ENCODE peak calls at places on chromosome 6, in nine cellular contexts. O is fibroblast of mammary gland, T is lower lobe of right lung, H is BJ, F is fibroblast of pulmonary artery, E is pancreas, B is glutamatergic neuron, M is right atrium auricular region, Q is GM10248. V is an unnamed sample.

GRCh38 chr6:121319112-121319553 is 15.1 kb downstream of the TBC1D32 start:
- DNase-seq in O (peak), F (peak), H (no peak), T (no peak), M (no peak), B (no peak), Q (peak), E (no peak), V (peak)

GRCh38 chr6:6964675-6965074 is 143.1 kb upstream of the RREB1 start:
- DNase-seq in Q (no peak), H (no peak), E (no peak), O (peak), T (no peak), F (no peak), B (no peak), M (no peak), V (no peak)

GRCh38 chr6:16105874-16106273 is 23.0 kb upstream of the MYLIP start:
- DNase-seq in B (no peak), M (no peak), E (no peak), Q (no peak), O (peak), H (no peak), T (no peak), F (peak), V (no peak)

GRCh38 chr6:5752282-5752681 is 254.4 kb downstream of the NRN1 start:
- DNase-seq in O (peak), H (no peak), T (no peak), M (no peak), F (peak), B (no peak), Q (no peak), E (no peak), V (peak)

GRCh38 chr6:84227434-84228197 is at the start of gene CEP162:
- DNase-seq in B (peak), E (peak), F (peak), O (peak), M (peak), Q (peak), H (peak), T (peak), V (peak)

GRCh38 chr6:33672808-33673207 is 38.7 kb downstream of the UQCC2 start:
- DNase-seq in F (peak), T (no peak), E (peak), M (peak), H (peak), O (peak), B (no peak), Q (peak), V (peak)

GRCh38 chr6:116011520-116011919 is 49.2 kb downstream of the FRK start:
- DNase-seq in E (no peak), F (no peak), Q (no peak), H (no peak), T (no peak), O (no peak), M (no peak), B (no peak), V (peak)

GRCh38 chr6:14088600-14089168 is 28.9 kb upstream of the CD83 start:
- DNase-seq in B (no peak), T (no peak), E (no peak), H (no peak), Q (no peak), F (no peak), M (no peak), O (no peak), V (peak)

GRCh38 chr6:11429577-11429976 is 108.0 kb upstream of the TMEM170B start:
- DNase-seq in O (no peak), Q (no peak), M (no peak), H (no peak), F (no peak), E (no peak), B (no peak), T (no peak), V (no peak)

GRCh38 chr6:68040312-68040778 is 594.7 kb upstream of the ADGRB3 start:
- DNase-seq in Q (no peak), T (no peak), M (no peak), O (no peak), E (no peak), H (no peak), B (no peak), F (peak), V (no peak)

GRCh38 chr6:15444081-15444731 is 198.3 kb downstream of the JARID2 start:
- DNase-seq in Q (no peak), M (no peak), O (no peak), H (no peak), T (no peak), E (no peak), B (no peak), F (no peak), V (no peak)

GRCh38 chr6:50706575-50706974 is 6.8 kb upstream of the TFAP2D start:
- DNase-seq in H (no peak), E (no peak), Q (no peak), O (no peak), B (no peak), T (no peak), M (no peak), F (no peak), V (no peak)

GRCh38 chr6:99016355-99016754 is 68.6 kb upstream of the FBXL4 start:
- DNase-seq in Q (no peak), F (peak), M (no peak), E (no peak), H (no peak), B (no peak), T (no peak), O (peak), V (peak)

GRCh38 chr6:106882601-106883518 is 91.7 kb downstream of the CD24 start:
- DNase-seq in T (no peak), B (no peak), Q (no peak), O (no peak), M (no peak), E (no peak), F (no peak), H (no peak), V (peak)

GRCh38 chr6:118542184-118542952 is 5.7 kb upstream of the PLN start:
- DNase-seq in Q (no peak), M (no peak), B (no peak), T (no peak), F (peak), H (peak), E (no peak), O (peak), V (no peak)

GRCh38 chr6:135465307-135465706 is 32.2 kb downstream of the AHI1 start:
- DNase-seq in H (no peak), O (no peak), F (no peak), T (no peak), M (no peak), B (no peak), E (no peak), Q (peak), V (no peak)

GRCh38 chr6:30037182-30037788 is 23.8 kb upstream of the POLR1H start:
- DNase-seq in M (no peak), T (no peak), F (peak), B (no peak), H (no peak), E (no peak), O (peak), Q (peak), V (peak)

DNA sequence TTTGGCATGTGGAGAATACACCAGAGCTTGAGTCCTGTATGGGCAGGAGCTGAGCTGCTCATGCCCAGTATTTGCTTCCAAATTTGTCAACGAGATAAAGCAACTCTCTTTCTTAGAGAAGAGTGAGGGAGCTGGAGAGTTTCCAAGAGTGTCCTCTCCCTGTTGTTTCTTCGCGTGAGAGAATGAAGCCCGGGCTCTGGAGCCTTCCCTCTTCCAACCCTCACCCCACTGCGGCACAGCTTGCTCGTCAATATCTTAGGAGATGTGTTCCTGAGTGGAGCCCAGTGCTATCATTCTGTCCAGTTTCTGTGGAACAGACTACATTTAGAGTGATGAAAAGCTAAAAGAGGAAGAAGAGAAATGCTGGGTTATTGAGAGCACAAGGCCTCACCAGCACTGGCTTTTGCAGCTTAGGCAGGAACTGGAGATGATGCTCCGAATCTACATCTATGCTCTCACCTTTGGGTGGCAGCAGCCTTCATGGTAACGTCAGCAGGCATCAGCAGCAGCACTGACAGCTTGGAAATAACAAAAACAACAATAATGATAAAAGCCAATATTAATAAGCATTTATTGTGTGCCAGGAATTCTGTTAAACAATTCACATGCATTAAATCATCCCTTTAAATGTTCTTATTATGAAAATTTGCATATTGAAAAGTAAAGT is 66.5 kb upstream of the TFB1M start:
- DNase-seq in T (no peak), H (no peak), B (no peak), O (no peak), Q (no peak), F (no peak), E (no peak), M (no peak), V (no peak)
- TF ChIP-seq CTCF in T (no peak), H (no peak), B (no peak), O (no peak), Q (no peak), F (no peak), E (no peak), M (no peak), V (no peak)

DNA sequence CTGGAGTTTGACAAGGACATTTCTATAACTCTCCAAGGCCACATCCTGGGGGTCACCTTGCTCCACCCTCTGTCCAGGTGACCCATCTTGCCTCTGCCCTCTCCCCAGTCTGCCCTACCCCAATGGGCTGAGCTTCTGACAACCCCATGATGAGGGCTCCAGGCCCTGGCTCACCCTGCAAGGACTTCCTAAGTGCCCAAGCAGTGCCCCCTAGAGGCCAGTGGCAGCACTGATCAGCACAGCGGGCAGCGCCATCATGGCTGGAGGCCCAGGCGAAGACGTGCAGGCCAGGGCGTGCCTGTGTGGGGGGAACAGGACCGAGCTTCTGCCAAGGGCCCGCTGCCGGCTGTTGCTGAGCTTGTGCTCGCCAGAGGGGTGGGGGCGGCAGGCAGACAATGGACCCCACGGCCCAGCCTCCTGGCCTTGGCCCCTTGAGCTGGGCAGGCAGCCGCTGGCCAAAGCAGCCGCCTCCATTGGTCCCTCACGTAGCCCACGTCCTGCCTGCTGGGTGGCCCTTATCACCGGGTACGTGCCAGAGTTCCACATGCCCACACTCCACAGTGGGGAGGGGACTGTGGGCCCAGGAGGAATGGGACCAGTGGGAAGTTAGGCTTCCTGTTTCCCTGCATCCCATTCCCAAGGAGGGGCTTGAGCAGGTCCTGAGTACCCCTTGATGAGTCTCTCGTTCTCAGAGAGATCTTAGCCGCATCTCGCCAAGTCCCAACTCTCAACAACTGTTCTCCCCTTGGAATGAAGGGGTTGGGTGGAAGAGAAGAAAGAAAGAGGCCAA is 64.3 kb downstream of the MRPL14 start:
- DNase-seq in O (peak), M (no peak), B (no peak), T (peak), E (no peak), H (no peak), F (peak), Q (no peak), V (peak)
- TF ChIP-seq CTCF in O (peak), M (peak), B (peak), T (peak), E (no peak), H (peak), F (peak), Q (peak), V (peak)

DNA sequence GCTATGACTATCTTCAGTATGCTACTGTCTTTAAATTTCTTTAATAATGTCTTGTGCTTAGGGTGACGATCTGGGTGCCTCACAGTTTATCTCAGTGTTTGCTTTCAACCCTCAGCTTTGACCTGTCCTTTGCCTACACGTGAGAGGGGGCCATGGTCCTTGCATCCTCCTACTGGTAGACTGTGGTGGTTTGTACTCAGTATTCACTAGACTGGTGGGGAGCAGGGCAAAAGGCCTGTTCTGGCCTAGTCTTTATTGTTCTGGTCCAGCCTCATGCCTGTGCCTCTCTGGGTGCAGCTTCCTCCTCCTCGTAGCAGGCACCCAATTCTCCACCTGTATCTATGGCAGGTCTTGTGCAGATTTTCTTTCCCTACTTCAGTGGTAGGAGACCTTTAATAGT is 354.9 kb downstream of the CD109 start:
- DNase-seq in B (no peak), H (no peak), O (no peak), F (no peak), T (no peak), E (no peak), Q (no peak), M (no peak), V (no peak)
- TF ChIP-seq CTCF in B (no peak), H (no peak), O (no peak), F (no peak), T (no peak), E (no peak), Q (no peak), M (no peak), V (no peak)

GRCh38 chr6:117317261-117317660 is 51.9 kb downstream of the VGLL2 start:
- DNase-seq in O (peak), E (no peak), Q (no peak), H (no peak), M (no peak), T (no peak), F (peak), B (no peak), V (peak)
- TF ChIP-seq CTCF in O (peak), E (no peak), Q (peak), H (peak), M (peak), T (no peak), F (peak), B (peak), V (peak)